ENCODE peak calls at places on chromosome 22, in four cellular contexts. Y, W, I and S are unnamed samples.

GRCh38 chr22:50081426-50082196 is 3.6 kb downstream of the MLC1 start:
- DNase-seq in W (no peak), I (peak; percentile 49), Y (no peak), S (no peak)

GRCh38 chr22:45336971-45337431 is 27.3 kb downstream of the FAM118A start:
- DNase-seq in Y (peak; percentile 8), I (no peak), W (no peak), S (no peak)

GRCh38 chr22:29837780-29838598 is at the start of gene ASCC2:
- DNase-seq in I (peak; percentile 98), Y (peak; percentile 99), W (peak; percentile 95), S (peak; percentile 92)

GRCh38 chr22:44574057-44574456 is 76.0 kb upstream of the RTL6 start:
- DNase-seq in Y (peak; percentile 94), W (peak; percentile 86), I (no peak), S (no peak)

GRCh38 chr22:32204856-32205722 is at the start of gene RFPL2:
- DNase-seq in I (peak; percentile 79), W (no peak), Y (peak; percentile 5), S (peak; percentile 39)

GRCh38 chr22:36286096-36286957 is 33.4 kb downstream of the APOL1 start:
- DNase-seq in W (peak; percentile 69), Y (peak; percentile 88), I (peak; percentile 93), S (peak; percentile 54)

GRCh38 chr22:41557401-41558240 is 3.2 kb upstream of the CSDC2 start:
- DNase-seq in Y (peak; percentile 89), I (peak; percentile 58), W (no peak), S (no peak)

GRCh38 chr22:36194971-36195370 is 6.6 kb downstream of the APOL4 start:
- DNase-seq in Y (peak; percentile 77), W (peak; percentile 65), I (peak; percentile 66), S (peak; percentile 43)

GRCh38 chr22:44625981-44626687 is 75.9 kb upstream of the PRR5 start:
- DNase-seq in I (peak; percentile 93), W (peak; percentile 70), Y (peak; percentile 75), S (no peak)

GRCh38 chr22:36775589-36775965 is 342 bp downstream of the IFT27 start:
- DNase-seq in Y (peak; percentile 48), W (peak; percentile 7), I (peak; percentile 61), S (no peak)

GRCh38 chr22:28953976-28954880 is 70.9 kb downstream of the ZNRF3 start:
- DNase-seq in W (no peak), I (no peak), Y (no peak), S (no peak)

GRCh38 chr22:46815559-46815895 is 53.1 kb downstream of the TBC1D22A start:
- DNase-seq in Y (no peak), I (peak; percentile 43), W (no peak), S (no peak)

GRCh38 chr22:23218053-23218866 is 38.0 kb downstream of the BCR start:
- DNase-seq in W (no peak), I (no peak), Y (no peak), S (no peak)
- H3K9ac ChIP-seq in W (no peak overlapping the region), I (no peak overlapping the region), Y (no peak overlapping the region), S (peak overlapping the region; percentile 57)

DNA sequence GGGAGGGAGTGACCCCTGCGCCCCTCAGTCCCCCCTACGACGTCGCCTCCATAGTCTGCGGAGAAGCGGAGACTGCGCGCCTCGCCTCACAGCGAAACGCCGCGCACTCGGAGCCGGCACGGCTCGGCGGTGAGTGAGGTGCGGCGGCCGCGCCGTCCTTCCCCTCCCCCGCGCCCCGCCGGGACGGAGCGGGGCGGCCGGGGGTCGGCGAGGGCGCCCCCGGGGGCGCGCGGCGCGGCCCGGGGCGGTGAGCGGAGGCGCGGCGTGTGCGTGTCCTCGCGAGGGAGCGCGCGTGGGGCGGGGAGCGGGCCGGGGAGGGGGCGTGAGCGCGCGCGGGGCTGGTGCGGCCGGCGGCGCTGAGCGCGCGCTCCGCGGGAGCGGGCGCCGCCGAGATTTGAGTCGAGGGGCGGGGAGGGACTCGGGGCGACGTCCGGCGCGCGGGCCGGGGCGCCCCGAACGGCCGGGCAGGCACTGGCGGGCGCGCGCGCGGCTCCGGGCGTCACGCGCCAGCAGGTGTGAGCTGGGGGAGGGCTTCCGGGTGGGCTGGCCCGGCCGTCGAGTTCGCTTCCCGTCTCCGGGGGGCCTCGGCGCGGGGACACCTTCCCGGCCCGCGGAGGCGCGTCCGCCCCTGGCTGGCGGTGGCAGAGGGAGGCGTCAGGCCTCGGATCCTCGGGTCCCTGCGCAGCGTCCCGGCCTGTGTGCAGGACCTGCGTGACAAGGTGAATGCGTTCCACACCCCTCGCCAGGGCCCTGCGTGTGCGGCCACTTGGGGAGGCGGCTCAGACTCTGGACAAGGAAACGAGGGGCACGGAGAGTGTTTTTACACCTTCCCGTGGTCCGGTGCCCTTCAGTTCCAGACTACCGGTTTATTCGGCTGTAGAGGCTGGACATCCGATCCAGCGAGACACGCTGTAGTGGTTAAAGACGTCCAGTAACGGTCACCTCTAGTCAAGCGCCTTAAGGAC is 50.4 kb downstream of the FAM83F start:
- DNase-seq in W (peak; percentile 30), I (peak; percentile 74), Y (peak; percentile 60), S (no peak)
- H3K9ac ChIP-seq in W (peak overlapping the region; percentile 67), I (peak overlapping the region; percentile 85), Y (peak overlapping the region; percentile 86), S (peak overlapping the region; percentile 75)

DNA sequence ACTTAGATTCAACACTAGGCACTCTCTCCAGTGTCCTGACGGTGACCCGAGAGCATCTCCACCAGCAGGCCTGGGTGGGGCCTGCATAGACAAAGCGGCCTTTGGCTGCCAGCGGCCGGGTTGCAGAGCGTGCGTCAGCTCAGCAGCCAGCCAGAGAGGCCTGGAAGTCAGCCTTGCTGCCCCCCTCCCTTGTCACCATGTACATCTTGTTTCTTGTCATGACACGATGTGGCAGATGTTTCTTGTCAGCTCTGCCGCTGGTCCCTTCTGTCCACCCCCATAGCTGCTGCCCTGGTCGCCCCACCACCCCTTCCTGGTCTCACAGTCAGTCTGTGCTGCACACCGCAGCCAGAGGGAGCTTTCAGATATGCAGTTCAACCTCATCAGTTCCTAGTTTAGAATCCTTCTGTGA is 33.1 kb upstream of the CBX7 start:
- DNase-seq in Y (peak; percentile 98), W (no peak), I (no peak), S (no peak)
- H3K9ac ChIP-seq in Y (peak overlapping the region; percentile 90), W (no peak overlapping the region), I (no peak overlapping the region), S (peak overlapping the region; percentile 34)

GRCh38 chr22:42696331-42696967 is 24.2 kb downstream of the A4GALT start:
- DNase-seq in I (no peak), W (no peak), Y (no peak), S (no peak)
- H3K9ac ChIP-seq in I (no peak overlapping the region), W (no peak overlapping the region), Y (no peak overlapping the region), S (no peak overlapping the region)

GRCh38 chr22:19923914-19924513 is 17.6 kb upstream of the COMT start:
- DNase-seq in W (no peak), Y (no peak), I (no peak), S (no peak)

GRCh38 chr22:19928207-19928606 is 13.4 kb upstream of the COMT start:
- DNase-seq in I (no peak), Y (no peak), W (no peak), S (no peak)

GRCh38 chr22:19929586-19930302 is 11.8 kb upstream of the COMT start:
- DNase-seq in W (no peak), I (no peak), Y (no peak), S (no peak)

GRCh38 chr22:19930537-19931486 is 10.8 kb upstream of the COMT start:
- DNase-seq in Y (no peak), W (no peak), I (no peak), S (no peak)

GRCh38 chr22:19927696-19928095 is 13.9 kb upstream of the COMT start:
- DNase-seq in Y (no peak), I (no peak), W (no peak), S (no peak)
- H3K9ac ChIP-seq in Y (no peak overlapping the region), I (no peak overlapping the region), W (no peak overlapping the region), S (no peak overlapping the region)

GRCh38 chr22:17997456-17997855 is 26.9 kb downstream of the MICAL3 start:
- DNase-seq in I (no peak), Y (peak; percentile 69), W (peak; percentile 17), S (no peak)

GRCh38 chr22:18000441-18001039 is 23.8 kb downstream of the MICAL3 start:
- DNase-seq in W (peak; percentile 9), Y (peak; percentile 54), I (peak; percentile 63), S (no peak)

GRCh38 chr22:17998913-17999312 is 25.4 kb downstream of the MICAL3 start:
- DNase-seq in W (no peak), Y (no peak), I (no peak), S (no peak)

GRCh38 chr22:18001040-18001893 is 23.1 kb downstream of the MICAL3 start:
- DNase-seq in Y (peak; percentile 98), W (peak; percentile 93), I (peak; percentile 95), S (peak; percentile 92)

DNA sequence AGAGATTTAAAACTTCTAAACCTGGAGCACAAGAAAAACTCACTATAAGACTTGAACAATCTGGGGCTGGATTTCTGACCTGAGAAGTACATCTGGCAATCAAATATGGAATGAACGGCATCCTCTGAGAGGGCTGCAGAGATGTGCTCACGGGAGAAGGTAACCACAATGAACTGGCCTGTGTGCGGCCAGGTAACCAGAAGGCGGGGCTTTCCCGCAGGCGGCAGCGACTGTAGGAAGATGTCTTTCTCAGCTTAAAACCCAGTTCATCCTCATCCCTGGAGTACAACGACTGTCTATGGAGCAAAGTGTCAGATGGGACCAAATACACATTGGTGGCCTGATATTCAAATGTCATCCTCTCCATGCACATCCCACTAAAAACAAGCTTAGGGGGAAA is 24.5 kb downstream of the MICAL3 start:
- DNase-seq in W (peak; percentile 25), Y (no peak), I (no peak), S (no peak)
- H3K9ac ChIP-seq in W (peak overlapping the region; percentile 80), Y (peak overlapping the region; percentile 89), I (no peak overlapping the region), S (no peak overlapping the region)